ENCODE peak calls at places on chromosome 10, in five cellular contexts. One of them, this sample, is unnamed.
A peak's percentile ranks its signal among the peaks of the same experiment; 100 is the strongest.

GRCh38 chr10:50152792-50153272 is 85.1 kb downstream of the WASHC2A start:
- DNase-seq in H9: peak; percentile 80
- DNase-seq in H1: peak; percentile 69
- DNase-seq in trophoblast cell: no peak
- DNase-seq in neuronal stem cell: no peak
- DNase-seq in this sample: no peak

GRCh38 chr10:91901784-91902677 is 7.3 kb downstream of the FGFBP3 start:
- DNase-seq in H9: no peak
- DNase-seq in H1: no peak
- DNase-seq in trophoblast cell: peak; percentile 54
- DNase-seq in neuronal stem cell: no peak
- DNase-seq in this sample: peak; percentile 96

GRCh38 chr10:68598978-68599753 is 39.0 kb downstream of the TET1 start:
- DNase-seq in H1: peak; percentile 57
- DNase-seq in trophoblast cell: no peak
- DNase-seq in neuronal stem cell: no peak
- DNase-seq in H9: peak; percentile 56
- DNase-seq in this sample: peak; percentile 87

GRCh38 chr10:124997246-124997790 is 55.4 kb downstream of the ZRANB1 start:
- DNase-seq in H9: no peak
- DNase-seq in H1: peak; percentile 38
- DNase-seq in neuronal stem cell: no peak
- DNase-seq in trophoblast cell: no peak
- DNase-seq in this sample: no peak

GRCh38 chr10:88851706-88852105 is at the start of gene ANKRD22:
- DNase-seq in H9: peak; percentile 47
- DNase-seq in H1: no peak
- DNase-seq in neuronal stem cell: no peak
- DNase-seq in trophoblast cell: peak; percentile 73
- DNase-seq in this sample: peak; percentile 18

GRCh38 chr10:3494131-3494878 is 290.7 kb downstream of the KLF6 start:
- DNase-seq in H1: no peak
- DNase-seq in trophoblast cell: peak; percentile 75
- DNase-seq in neuronal stem cell: no peak
- DNase-seq in H9: no peak
- DNase-seq in this sample: no peak

GRCh38 chr10:60962946-60963345 is 19.0 kb upstream of the RHOBTB1 start:
- DNase-seq in H1: no peak
- DNase-seq in H9: no peak
- DNase-seq in neuronal stem cell: no peak
- DNase-seq in trophoblast cell: no peak
- DNase-seq in this sample: no peak

GRCh38 chr10:127532659-127533058 is 16.4 kb upstream of the NPS start:
- DNase-seq in neuronal stem cell: no peak
- DNase-seq in trophoblast cell: no peak
- DNase-seq in H9: no peak
- DNase-seq in H1: no peak
- DNase-seq in this sample: no peak

GRCh38 chr10:100744980-100745881 is at the start of gene PAX2:
- DNase-seq in trophoblast cell: no peak
- DNase-seq in H9: peak; percentile 93
- DNase-seq in H1: peak; percentile 89
- DNase-seq in neuronal stem cell: no peak
- DNase-seq in this sample: no peak

GRCh38 chr10:46092523-46093195 is 46.6 kb upstream of the MSMB start:
- DNase-seq in H1: no peak
- DNase-seq in trophoblast cell: no peak
- DNase-seq in neuronal stem cell: no peak
- DNase-seq in H9: no peak
- DNase-seq in this sample: no peak

GRCh38 chr10:34702093-34702952 is 112.8 kb downstream of the PARD3 start:
- DNase-seq in H1: no peak
- DNase-seq in neuronal stem cell: peak; percentile 6
- DNase-seq in H9: no peak
- DNase-seq in trophoblast cell: no peak
- DNase-seq in this sample: no peak

GRCh38 chr10:116536810-116537209 is 8.9 kb upstream of the PNLIP start:
- DNase-seq in H1: no peak
- DNase-seq in neuronal stem cell: no peak
- DNase-seq in trophoblast cell: no peak
- DNase-seq in H9: no peak
- DNase-seq in this sample: no peak
- H2BK12ac ChIP-seq in H1: no peak overlapping the region
- H2BK12ac ChIP-seq in neuronal stem cell: no peak overlapping the region
- H2BK12ac ChIP-seq in trophoblast cell: no peak overlapping the region
- H2BK12ac ChIP-seq in H9: no peak overlapping the region
- H2BK12ac ChIP-seq in this sample: no peak overlapping the region

GRCh38 chr10:14563359-14563758 is 211.3 kb downstream of the FAM107B start:
- DNase-seq in H1: no peak
- DNase-seq in H9: no peak
- DNase-seq in trophoblast cell: no peak
- DNase-seq in neuronal stem cell: no peak
- DNase-seq in this sample: no peak

GRCh38 chr10:14566498-14566897 is 208.2 kb downstream of the FAM107B start:
- DNase-seq in H9: no peak
- DNase-seq in neuronal stem cell: no peak
- DNase-seq in H1: no peak
- DNase-seq in trophoblast cell: no peak
- DNase-seq in this sample: no peak

GRCh38 chr10:14567421-14567820 is 207.3 kb downstream of the FAM107B start:
- DNase-seq in H9: no peak
- DNase-seq in neuronal stem cell: no peak
- DNase-seq in trophoblast cell: no peak
- DNase-seq in H1: no peak
- DNase-seq in this sample: no peak

GRCh38 chr10:14564268-14564744 is 210.4 kb downstream of the FAM107B start:
- DNase-seq in H1: no peak
- DNase-seq in neuronal stem cell: no peak
- DNase-seq in trophoblast cell: no peak
- DNase-seq in H9: no peak
- DNase-seq in this sample: no peak

GRCh38 chr10:14565199-14565598 is 209.5 kb downstream of the FAM107B start:
- DNase-seq in H1: no peak
- DNase-seq in H9: no peak
- DNase-seq in neuronal stem cell: no peak
- DNase-seq in trophoblast cell: no peak
- DNase-seq in this sample: no peak
- H2BK12ac ChIP-seq in H1: no peak overlapping the region
- H2BK12ac ChIP-seq in H9: no peak overlapping the region
- H2BK12ac ChIP-seq in neuronal stem cell: no peak overlapping the region
- H2BK12ac ChIP-seq in trophoblast cell: no peak overlapping the region
- H2BK12ac ChIP-seq in this sample: no peak overlapping the region

DNA sequence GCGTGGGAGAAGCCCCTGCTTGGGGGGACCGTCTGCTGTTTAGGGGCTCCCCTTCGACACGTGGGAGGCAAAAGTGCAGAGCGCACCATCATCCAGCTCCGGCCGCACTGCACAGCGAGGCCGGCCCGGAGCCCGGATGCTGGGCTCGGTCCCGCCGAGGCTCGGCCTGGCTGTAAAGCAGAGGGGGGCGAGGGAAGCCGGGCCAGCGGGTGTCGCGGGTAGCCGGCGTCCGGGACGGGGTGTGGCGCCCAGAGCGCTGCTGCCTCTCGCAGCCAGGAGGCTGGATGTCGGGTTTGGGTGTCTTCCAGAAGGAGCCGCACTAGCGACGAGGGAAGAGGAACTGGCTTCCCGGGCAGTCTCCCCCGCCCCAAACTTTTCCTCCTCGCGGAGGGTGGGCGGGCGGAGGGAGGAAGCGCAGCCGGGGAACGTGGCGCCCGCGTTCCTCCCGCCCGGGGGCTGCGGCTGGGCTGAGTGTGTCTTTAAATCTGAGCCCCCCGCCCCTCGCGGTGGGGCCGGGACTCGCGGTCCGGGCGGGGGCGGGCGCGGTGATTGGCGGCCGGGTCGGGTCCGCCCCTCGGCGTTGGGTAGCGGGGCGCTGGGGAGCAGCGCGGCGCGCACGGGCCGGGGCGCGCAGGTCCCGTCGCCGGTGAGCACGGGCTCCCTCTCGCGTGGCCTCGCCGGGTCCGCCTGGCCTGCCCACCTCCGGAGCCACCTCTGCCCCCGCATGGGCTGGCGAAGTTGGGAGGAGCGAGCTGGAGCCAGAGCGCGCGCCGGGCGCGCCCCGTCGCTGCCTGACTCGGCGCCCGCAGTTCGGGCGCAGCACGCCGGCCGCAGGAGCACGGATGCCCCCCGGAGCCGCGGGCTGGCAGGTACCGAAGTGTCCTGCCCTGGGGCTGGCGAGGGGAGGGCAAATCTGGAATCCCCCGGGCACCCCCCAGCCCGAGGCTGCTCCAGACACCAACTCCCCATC is at the start of gene PALD1:
- DNase-seq in H9: peak; percentile 80
- DNase-seq in neuronal stem cell: peak; percentile 69
- DNase-seq in H1: peak; percentile 89
- DNase-seq in trophoblast cell: no peak
- DNase-seq in this sample: peak; percentile 28
- H2BK12ac ChIP-seq in H9: no peak within 1 kb of the TSS
- H2BK12ac ChIP-seq in neuronal stem cell: no peak within 1 kb of the TSS
- H2BK12ac ChIP-seq in H1: peak within 1 kb of the TSS; percentile 68
- H2BK12ac ChIP-seq in trophoblast cell: no peak within 1 kb of the TSS
- H2BK12ac ChIP-seq in this sample: no peak within 1 kb of the TSS

GRCh38 chr10:121069061-121069850 is 218.1 kb downstream of the WDR11 start:
- DNase-seq in H9: no peak
- DNase-seq in H1: no peak
- DNase-seq in neuronal stem cell: no peak
- DNase-seq in trophoblast cell: peak; percentile 89
- DNase-seq in this sample: peak; percentile 80

GRCh38 chr10:121063744-121064143 is 212.6 kb downstream of the WDR11 start:
- DNase-seq in trophoblast cell: no peak
- DNase-seq in H1: no peak
- DNase-seq in H9: no peak
- DNase-seq in neuronal stem cell: no peak
- DNase-seq in this sample: peak; percentile 46

GRCh38 chr10:121062040-121062574 is 210.9 kb downstream of the WDR11 start:
- DNase-seq in trophoblast cell: no peak
- DNase-seq in neuronal stem cell: no peak
- DNase-seq in H1: no peak
- DNase-seq in H9: no peak
- DNase-seq in this sample: peak; percentile 42

GRCh38 chr10:121070257-121070656 is 219.1 kb downstream of the WDR11 start:
- DNase-seq in H9: peak; percentile 55
- DNase-seq in trophoblast cell: no peak
- DNase-seq in neuronal stem cell: no peak
- DNase-seq in H1: no peak
- DNase-seq in this sample: no peak

GRCh38 chr10:121065330-121065729 is 214.2 kb downstream of the WDR11 start:
- DNase-seq in neuronal stem cell: no peak
- DNase-seq in H1: no peak
- DNase-seq in trophoblast cell: no peak
- DNase-seq in H9: no peak
- DNase-seq in this sample: no peak
- H2BK12ac ChIP-seq in neuronal stem cell: no peak overlapping the region
- H2BK12ac ChIP-seq in H1: no peak overlapping the region
- H2BK12ac ChIP-seq in trophoblast cell: no peak overlapping the region
- H2BK12ac ChIP-seq in H9: no peak overlapping the region
- H2BK12ac ChIP-seq in this sample: no peak overlapping the region

DNA sequence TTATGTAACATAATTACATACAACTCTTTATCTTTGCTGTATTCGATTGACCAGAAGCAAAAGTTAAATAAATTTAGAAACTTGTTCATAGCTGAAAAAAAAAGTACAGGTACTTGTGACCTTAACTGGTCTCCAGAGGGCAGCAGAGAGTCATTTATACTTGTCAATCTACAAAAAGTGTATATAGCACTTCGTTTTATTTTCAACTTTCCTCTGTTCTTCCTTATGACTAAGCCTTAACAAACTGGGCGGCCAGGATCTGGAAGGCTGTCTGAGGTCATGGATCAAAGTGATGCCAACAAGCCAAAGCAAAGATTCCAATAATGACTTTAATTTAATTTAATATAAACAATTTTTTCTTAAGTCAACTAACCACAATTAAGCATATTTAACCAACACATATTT is 29.8 kb downstream of the C10orf67 start:
- DNase-seq in trophoblast cell: peak; percentile 50
- DNase-seq in neuronal stem cell: peak; percentile 62
- DNase-seq in H9: no peak
- DNase-seq in H1: no peak
- DNase-seq in this sample: peak; percentile 78
- H2BK12ac ChIP-seq in trophoblast cell: no peak overlapping the region
- H2BK12ac ChIP-seq in neuronal stem cell: no peak overlapping the region
- H2BK12ac ChIP-seq in H9: no peak overlapping the region
- H2BK12ac ChIP-seq in H1: no peak overlapping the region
- H2BK12ac ChIP-seq in this sample: no peak overlapping the region

GRCh38 chr10:22410394-22410793 is 65.1 kb downstream of the SPAG6 start:
- DNase-seq in neuronal stem cell: no peak
- DNase-seq in trophoblast cell: no peak
- DNase-seq in H9: no peak
- DNase-seq in H1: no peak
- DNase-seq in this sample: no peak
- H2BK12ac ChIP-seq in neuronal stem cell: no peak overlapping the region
- H2BK12ac ChIP-seq in trophoblast cell: no peak overlapping the region
- H2BK12ac ChIP-seq in H9: no peak overlapping the region
- H2BK12ac ChIP-seq in H1: no peak overlapping the region
- H2BK12ac ChIP-seq in this sample: no peak overlapping the region

GRCh38 chr10:7513936-7514335 is 103.1 kb upstream of the SFMBT2 start:
- DNase-seq in neuronal stem cell: no peak
- DNase-seq in H9: no peak
- DNase-seq in H1: no peak
- DNase-seq in trophoblast cell: no peak
- DNase-seq in this sample: no peak
- H2BK12ac ChIP-seq in neuronal stem cell: no peak overlapping the region
- H2BK12ac ChIP-seq in H9: no peak overlapping the region
- H2BK12ac ChIP-seq in H1: no peak overlapping the region
- H2BK12ac ChIP-seq in trophoblast cell: no peak overlapping the region
- H2BK12ac ChIP-seq in this sample: no peak overlapping the region

DNA sequence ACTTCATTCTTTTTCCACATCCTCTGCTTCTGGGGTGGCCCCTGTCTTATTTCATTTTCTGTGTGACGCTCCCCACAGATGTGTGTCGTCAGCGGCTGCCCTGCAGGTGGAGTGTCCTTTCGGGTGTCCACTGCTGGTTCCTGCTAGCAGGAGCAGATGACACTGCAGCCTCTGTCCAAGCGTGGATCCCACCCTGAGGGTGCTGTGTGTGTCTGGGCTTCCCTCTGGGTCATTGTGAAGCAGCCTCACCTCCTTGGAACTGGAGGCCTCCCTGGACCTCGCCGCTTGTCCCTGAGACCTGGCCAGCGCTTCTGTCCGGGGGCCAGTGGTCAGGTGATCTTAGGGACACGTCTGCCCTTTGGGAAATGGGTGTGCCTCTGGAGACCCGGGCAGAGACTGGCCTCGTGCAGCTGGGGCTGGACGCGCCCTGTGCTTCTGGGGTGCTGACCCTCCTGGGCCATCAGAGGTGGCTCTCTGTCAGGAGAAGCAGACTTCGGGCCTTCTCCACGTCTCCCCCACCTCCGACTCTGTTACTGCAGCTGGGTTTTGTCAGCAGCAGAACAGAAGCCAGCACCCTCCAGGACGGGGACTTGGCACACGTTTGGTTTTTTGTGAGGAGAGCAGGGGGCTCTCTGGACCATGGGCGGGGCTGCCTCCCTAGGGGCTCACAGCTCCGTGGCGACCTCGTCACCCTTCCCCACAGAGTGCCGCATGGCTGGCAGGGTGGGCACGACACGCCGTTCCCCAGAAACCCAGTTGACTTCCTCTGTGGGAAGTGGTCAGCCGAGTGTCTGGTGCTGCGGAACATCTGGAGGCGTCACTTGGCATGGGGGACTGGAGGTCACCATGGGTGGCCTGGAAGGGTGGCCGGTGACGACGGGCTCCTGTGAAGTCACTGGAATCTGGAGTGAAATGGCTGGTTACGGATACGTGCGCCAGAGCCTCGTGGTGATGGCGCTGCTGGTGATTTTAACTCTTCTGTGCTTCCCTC is 48.4 kb downstream of the INPP5A start:
- DNase-seq in neuronal stem cell: no peak
- DNase-seq in H1: no peak
- DNase-seq in H9: no peak
- DNase-seq in trophoblast cell: no peak
- DNase-seq in this sample: no peak
- H2BK12ac ChIP-seq in neuronal stem cell: no peak overlapping the region
- H2BK12ac ChIP-seq in H1: no peak overlapping the region
- H2BK12ac ChIP-seq in H9: no peak overlapping the region
- H2BK12ac ChIP-seq in trophoblast cell: no peak overlapping the region
- H2BK12ac ChIP-seq in this sample: no peak overlapping the region

This sample was measured in mesenchymal stem cell.